ENCODE peak calls at places on chromosomes 12 and 14, in ten cellular contexts. Z, T, K, U, S, H, E, B, C and L are unnamed samples.

GRCh38 chr12:132343294-132343972 is 14.0 kb upstream of the GALNT9 start:
- DNase-seq in Z (no peak), C (no peak), H (no peak), B (no peak), S (no peak), U (no peak), T (no peak), K (no peak), E (no peak), L (no peak)

GRCh38 chr12:11482955-11483354 is 87.6 kb upstream of the PRB2 start:
- DNase-seq in K (peak), S (no peak), B (no peak), H (no peak), Z (peak), E (no peak), U (no peak), C (no peak), T (no peak), L (peak)

GRCh38 chr12:122975790-122976647 is 975 bp downstream of the OGFOD2 start:
- DNase-seq in S (no peak), T (no peak), B (no peak), K (no peak), C (no peak), Z (no peak), E (peak), U (no peak), H (no peak), L (no peak)

GRCh38 chr12:121238604-121239334 is 28.8 kb downstream of the P2RX4 start:
- DNase-seq in H (peak), T (no peak), S (no peak), E (peak), K (no peak), Z (no peak), B (no peak), C (no peak), U (peak), L (no peak)

GRCh38 chr12:45745861-45746277 is 16.4 kb downstream of the ARID2 start:
- DNase-seq in C (no peak), T (no peak), U (peak), K (peak), Z (peak), S (no peak), H (no peak), B (no peak), E (no peak), L (peak)

GRCh38 chr12:123942911-123943648 is 29.6 kb downstream of the CCDC92 start:
- DNase-seq in U (no peak), K (peak), C (no peak), B (no peak), T (no peak), Z (peak), H (no peak), E (no peak), S (no peak), L (peak)

GRCh38 chr14:24052656-24053547 is 1.1 kb downstream of the CARMIL3 start:
- DNase-seq in U (no peak), S (no peak), H (peak), B (no peak), C (no peak), T (peak), K (no peak), E (peak), Z (no peak), L (no peak)

GRCh38 chr12:115001538-115001937 is 317.6 kb upstream of the TBX3 start:
- DNase-seq in E (no peak), U (no peak), B (no peak), Z (no peak), H (no peak), S (no peak), C (no peak), K (no peak), T (no peak), L (no peak)

GRCh38 chr14:51682411-51682810 is 30.7 kb downstream of the FRMD6 start:
- DNase-seq in S (no peak), Z (peak), C (no peak), H (no peak), E (no peak), B (no peak), T (no peak), K (peak), U (no peak), L (peak)

GRCh38 chr14:102442241-102443211 is 67.0 kb downstream of the ANKRD9 start:
- DNase-seq in E (no peak), B (peak), S (no peak), C (no peak), Z (peak), K (no peak), U (no peak), H (peak), T (no peak), L (no peak)

DNA sequence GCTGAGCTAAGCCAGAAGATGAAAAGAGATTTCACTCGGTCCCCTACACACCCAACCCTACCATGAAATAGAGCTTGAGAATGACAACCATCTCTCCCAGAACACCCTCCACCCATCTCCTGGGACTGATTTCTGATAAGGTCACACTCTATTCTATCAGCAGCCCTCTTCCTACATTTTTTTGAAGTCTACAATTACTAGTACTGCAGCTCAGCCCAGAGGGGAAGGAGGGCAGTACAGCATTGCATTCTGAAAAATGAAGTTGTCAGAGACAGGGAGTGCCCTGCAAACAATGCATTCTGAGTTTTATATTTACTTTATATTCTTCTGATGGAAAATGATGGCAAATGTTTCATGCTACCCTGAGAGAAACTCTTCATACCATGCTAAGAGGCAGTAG is 318.5 kb downstream of the BCAT1 start:
- DNase-seq in Z (no peak), C (no peak), E (no peak), K (no peak), B (no peak), U (peak), H (no peak), S (no peak), T (no peak), L (peak)
- TF ChIP-seq CTCF in Z (no peak), C (no peak), E (peak), K (no peak), B (peak), U (peak), H (no peak), S (no peak), T (no peak), L (peak)

GRCh38 chr12:62834406-62834805 is 100.5 kb downstream of the PPM1H start:
- DNase-seq in U (no peak), K (no peak), T (no peak), Z (no peak), H (no peak), C (no peak), B (no peak), S (no peak), E (peak), L (no peak)
- H3K4me3 ChIP-seq in U (no peak), K (no peak), T (no peak), Z (no peak), H (no peak), C (no peak), B (no peak), S (no peak), E (no peak), L (no peak)

GRCh38 chr14:96264850-96265249 is 8.8 kb downstream of the BDKRB1 start:
- DNase-seq in B (no peak), K (peak), U (peak), T (no peak), Z (peak), C (no peak), E (peak), S (no peak), H (no peak), L (peak)
- TF ChIP-seq CTCF in B (peak), K (peak), U (peak), T (no peak), Z (peak), C (no peak), E (peak), S (peak), H (peak), L (peak)

GRCh38 chr14:23009483-23009938 is 432 bp downstream of the C14orf93 start:
- DNase-seq in K (no peak), T (no peak), C (no peak), S (no peak), Z (no peak), H (no peak), U (no peak), B (no peak), E (no peak), L (no peak)
- H3K4me3 ChIP-seq in K (peak), T (peak), C (peak), S (peak), Z (peak), H (peak), U (peak), B (peak), E (peak), L (peak)

GRCh38 chr12:103768467-103769123 is 72.4 kb downstream of the NT5DC3 start:
- DNase-seq in U (no peak), T (no peak), C (no peak), B (no peak), S (no peak), K (peak), E (peak), Z (no peak), H (no peak), L (no peak)
- TF ChIP-seq CTCF in U (peak), T (no peak), C (no peak), B (no peak), S (no peak), K (no peak), E (peak), Z (no peak), H (no peak), L (no peak)

GRCh38 chr12:110741371-110741770 is 1.3 kb downstream of the PPP1CC start:
- DNase-seq in T (no peak), H (no peak), S (no peak), B (no peak), U (no peak), E (peak), Z (no peak), K (no peak), C (no peak), L (no peak)

GRCh38 chr12:110741795-110742717 is 635 bp downstream of the PPP1CC start:
- DNase-seq in S (no peak), Z (peak), K (peak), E (no peak), T (no peak), C (no peak), B (no peak), U (peak), H (no peak), L (peak)

GRCh38 chr12:110737532-110737931 is 5.2 kb downstream of the PPP1CC start:
- DNase-seq in B (no peak), E (peak), T (no peak), C (no peak), S (no peak), U (no peak), Z (no peak), H (no peak), K (no peak), L (no peak)

GRCh38 chr12:110739894-110740293 is 2.8 kb downstream of the PPP1CC start:
- DNase-seq in K (no peak), H (no peak), U (no peak), B (no peak), E (no peak), Z (peak), S (no peak), C (no peak), T (no peak), L (no peak)

DNA sequence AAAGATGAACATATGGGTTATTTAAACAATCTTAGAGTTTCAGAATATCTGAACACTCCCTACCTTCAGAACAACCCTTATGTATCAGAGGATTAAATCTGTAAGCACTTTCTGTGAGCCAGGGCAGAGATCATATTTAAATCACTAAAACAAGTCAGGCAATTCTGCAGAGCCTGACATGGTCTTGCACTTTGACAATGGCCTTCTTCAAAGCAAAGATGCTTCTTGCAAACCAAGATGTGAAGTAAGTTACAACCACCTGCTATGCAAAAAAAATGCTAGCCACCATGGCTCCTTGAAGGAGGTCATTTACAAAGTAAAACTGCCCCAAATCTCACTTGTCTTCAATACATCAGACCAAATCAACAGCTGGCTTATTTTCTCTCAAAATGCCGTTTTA is 3.2 kb downstream of the PPP1CC start:
- DNase-seq in S (no peak), E (peak), K (no peak), Z (no peak), U (no peak), H (no peak), B (no peak), C (no peak), T (no peak), L (no peak)
- H3K4me3 ChIP-seq in S (peak), E (peak), K (no peak), Z (no peak), U (peak), H (no peak), B (peak), C (no peak), T (no peak), L (peak)

GRCh38 chr14:69152944-69153847 is at the start of gene DCAF5:
- DNase-seq in B (peak), K (peak), S (no peak), Z (peak), H (peak), U (peak), T (peak), E (peak), C (peak), L (peak)
- TF ChIP-seq CTCF in B (peak), K (no peak), S (no peak), Z (no peak), H (no peak), U (no peak), T (no peak), E (no peak), C (peak), L (no peak)